ENCODE peak calls at places on chromosomes 13 and 19, in five cellular contexts. M is cardiac muscle cell; F is heart left ventricle; Q is CD4-positive, alpha-beta memory T cell; N is lower lobe of right lung. E is an unnamed sample. For H3K9me3, the result is how much of the 10 kb centered on the place peaks cover.

GRCh38 chr13:105952233-105952767 is 583.2 kb downstream of the EFNB2 start:
- DNase-seq in M (no peak), F (no peak), Q (no peak), N (no peak), E (no peak)

GRCh38 chr19:2385053-2385721 is 25.1 kb downstream of the TMPRSS9 start:
- DNase-seq in M (peak), F (no peak), Q (no peak), N (no peak), E (no peak)

GRCh38 chr13:106534844-106535551 is 464 bp downstream of the EFNB2 start:
- DNase-seq in M (peak), F (no peak), Q (peak), N (peak), E (peak)

GRCh38 chr19:13526552-13526951 is 20.3 kb upstream of the CACNA1A start:
- DNase-seq in M (peak), F (no peak), Q (no peak), N (no peak), E (no peak)

GRCh38 chr19:38993271-38993670 is 17.7 kb upstream of the FBXO17 start:
- DNase-seq in M (no peak), F (no peak), Q (no peak), N (no peak), E (no peak)

GRCh38 chr19:15331419-15332310 is 674 bp downstream of the BRD4 start:
- DNase-seq in M (peak), F (peak), Q (peak), N (peak), E (peak)

GRCh38 chr19:18109731-18110671 is 12.4 kb downstream of the MAST3 start:
- DNase-seq in M (peak), F (peak), Q (no peak), N (peak), E (no peak)

GRCh38 chr13:27922974-27923612 is 3.3 kb downstream of the PDX1 start:
- DNase-seq in M (no peak), F (no peak), Q (no peak), N (no peak), E (no peak)

GRCh38 chr19:15866646-15867045 is 31.2 kb downstream of the CYP4F2 start:
- DNase-seq in M (no peak), F (no peak), Q (no peak), N (no peak), E (no peak)

GRCh38 chr19:3324405-3324856 is 42.0 kb upstream of the NFIC start:
- DNase-seq in M (no peak), F (peak), Q (peak), N (peak), E (peak)

GRCh38 chr19:40744554-40745401 is 5.5 kb downstream of the ACTMAP start:
- DNase-seq in M (peak), F (no peak), Q (peak), N (peak), E (no peak)

DNA sequence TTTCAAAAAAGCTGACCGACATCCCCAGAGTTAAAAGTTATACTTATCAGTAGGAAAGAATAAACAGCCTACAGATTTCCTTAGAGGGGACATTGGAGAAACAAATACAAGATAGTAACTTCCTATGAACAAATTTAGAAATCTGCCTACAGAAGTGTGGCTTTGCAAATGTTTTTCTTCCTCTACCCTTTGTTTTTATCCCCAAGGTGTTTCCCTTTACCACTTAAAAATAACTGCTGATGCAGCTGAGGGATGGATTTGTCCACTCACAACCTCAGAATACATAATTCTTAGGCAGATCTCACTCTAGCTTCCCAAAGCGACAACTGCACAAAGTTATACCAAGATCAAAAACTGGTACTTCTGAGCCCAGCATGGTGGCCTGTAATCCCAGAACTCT is 20.9 kb downstream of the MED4 start:
- DNase-seq in M (no peak), F (no peak), Q (no peak), N (no peak), E (no peak)
- H3K9me3 ChIP-seq in M (under half), F (under half), Q (under half), N (under half), E (under half)

DNA sequence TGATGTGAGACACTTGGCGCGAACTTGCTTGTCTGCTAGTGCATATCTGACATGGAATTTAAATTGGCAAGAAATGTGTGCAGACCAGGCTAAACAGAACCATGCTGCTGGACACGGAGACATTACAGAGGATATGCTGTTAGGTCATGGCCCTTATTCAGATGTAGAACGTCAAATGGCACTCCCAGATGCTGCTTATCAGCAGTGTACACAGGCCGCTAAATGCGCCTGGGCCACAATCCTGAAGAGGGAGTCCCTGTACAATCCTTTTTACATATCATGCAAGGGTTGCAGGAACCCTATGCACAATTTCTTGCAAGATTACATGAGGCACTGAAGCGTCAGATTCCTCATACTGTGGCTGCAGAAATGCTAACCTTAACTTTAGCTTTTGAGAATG is 9.3 kb downstream of the ZNF350 start:
- DNase-seq in M (no peak), F (no peak), Q (no peak), N (no peak), E (no peak)
- H3K9me3 ChIP-seq in M (under half), F (under half), Q (under half), N (half or more), E (half or more)

GRCh38 chr19:36891768-36892357 is 24.2 kb downstream of the ZNF829 start:
- DNase-seq in M (no peak), F (no peak), Q (no peak), N (no peak), E (no peak)

GRCh38 chr19:36898422-36898821 is 17.7 kb downstream of the ZNF829 start:
- DNase-seq in M (no peak), F (no peak), Q (no peak), N (no peak), E (no peak)

GRCh38 chr19:36894849-36895383 is 21.2 kb downstream of the ZNF829 start:
- DNase-seq in M (no peak), F (no peak), Q (no peak), N (no peak), E (no peak)
- H3K9me3 ChIP-seq in M (under half), F (under half), Q (under half), N (half or more), E (half or more)

DNA sequence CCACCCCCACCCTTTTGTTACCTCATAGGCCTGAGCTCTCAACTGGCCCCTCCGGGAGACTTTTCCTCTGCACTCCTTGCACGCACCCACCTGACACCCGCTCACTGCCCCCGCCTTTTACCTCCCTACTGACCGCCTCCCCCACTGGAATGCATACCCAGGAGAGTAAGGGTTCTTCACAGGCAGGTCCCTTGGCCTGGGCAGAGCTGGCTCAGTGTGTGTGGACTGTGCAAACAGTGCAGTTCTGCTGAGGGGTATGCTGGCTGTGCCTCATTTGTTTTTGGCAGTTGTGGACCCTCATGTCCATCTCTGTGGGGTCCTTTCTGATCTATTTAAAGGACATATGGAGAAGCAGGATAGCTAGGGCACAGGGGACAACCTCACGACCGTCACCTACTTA is 5.0 kb downstream of the ZSCAN18 start:
- DNase-seq in M (no peak), F (no peak), Q (no peak), N (no peak), E (no peak)
- H3K9me3 ChIP-seq in M (under half), F (under half), Q (under half), N (under half), E (under half)

DNA sequence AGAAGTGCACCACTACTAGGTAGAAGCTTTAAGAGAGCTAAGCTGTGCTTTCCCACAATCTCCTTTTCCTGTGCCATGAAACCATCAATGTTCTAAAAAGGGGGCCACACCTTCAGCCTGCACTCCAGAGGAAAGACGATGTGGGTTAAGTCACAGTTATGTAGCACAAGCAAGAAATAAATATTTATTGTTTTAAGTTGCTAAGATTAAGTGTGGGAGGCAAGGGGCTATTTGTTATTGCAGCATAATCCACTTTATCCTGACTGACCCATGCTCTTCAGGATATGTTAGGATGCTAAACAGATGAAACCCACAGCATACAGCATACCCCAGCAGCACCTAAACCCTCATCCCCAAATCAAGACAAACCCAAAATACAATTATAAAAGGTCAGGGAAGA is 64.7 kb downstream of the MBD3L2B start:
- DNase-seq in M (no peak), F (no peak), Q (no peak), N (no peak), E (no peak)
- H3K9me3 ChIP-seq in M (under half), F (under half), Q (under half), N (under half), E (under half)

GRCh38 chr19:56612737-56613136 is 17.6 kb downstream of the ZNF71 start:
- DNase-seq in M (no peak), F (no peak), Q (no peak), N (no peak), E (no peak)
- H3K9me3 ChIP-seq in M (under half), F (under half), Q (under half), N (half or more), E (under half)